ENCODE peak calls at places on chromosomes 3 and 15, in ten cellular contexts. One of them, this sample, is unnamed.

GRCh38 chr3:74267583-74268184 is 346.8 kb downstream of the CNTN3 start:
- DNase-seq in heart right ventricle: no peak
- DNase-seq in PC-9: no peak
- DNase-seq in mesothelial cell of epicardium: peak; percentile 40
- DNase-seq in foreskin fibroblast: peak; percentile 66
- DNase-seq in T-helper 17 cell: no peak
- DNase-seq in NAMALWA: peak; percentile 32
- DNase-seq in ACHN: peak; percentile 54
- DNase-seq in CD8-positive, alpha-beta T cell: no peak
- DNase-seq in HuH-7: peak; percentile 1
- DNase-seq in this sample: peak; percentile 12

GRCh38 chr15:37756407-37756806 is 178.0 kb upstream of the TMCO5A start:
- DNase-seq in T-helper 17 cell: no peak
- DNase-seq in foreskin fibroblast: no peak
- DNase-seq in mesothelial cell of epicardium: no peak
- DNase-seq in HuH-7: no peak
- DNase-seq in NAMALWA: no peak
- DNase-seq in PC-9: no peak
- DNase-seq in ACHN: no peak
- DNase-seq in heart right ventricle: no peak
- DNase-seq in CD8-positive, alpha-beta T cell: no peak
- DNase-seq in this sample: no peak

GRCh38 chr15:49145651-49146609 is 9.5 kb downstream of the COPS2 start:
- DNase-seq in foreskin fibroblast: peak; percentile 77
- DNase-seq in T-helper 17 cell: no peak
- DNase-seq in heart right ventricle: no peak
- DNase-seq in PC-9: peak; percentile 62
- DNase-seq in NAMALWA: peak; percentile 76
- DNase-seq in ACHN: peak; percentile 60
- DNase-seq in mesothelial cell of epicardium: no peak
- DNase-seq in CD8-positive, alpha-beta T cell: peak; percentile 21
- DNase-seq in HuH-7: peak; percentile 20
- DNase-seq in this sample: peak; percentile 48

GRCh38 chr15:78291698-78292097 is 7.7 kb downstream of the SKIC8 start:
- DNase-seq in mesothelial cell of epicardium: no peak
- DNase-seq in heart right ventricle: no peak
- DNase-seq in ACHN: no peak
- DNase-seq in T-helper 17 cell: no peak
- DNase-seq in NAMALWA: no peak
- DNase-seq in HuH-7: no peak
- DNase-seq in PC-9: peak; percentile 86
- DNase-seq in foreskin fibroblast: no peak
- DNase-seq in CD8-positive, alpha-beta T cell: no peak
- DNase-seq in this sample: no peak

GRCh38 chr3:114848643-114849350 is 298.3 kb downstream of the ZBTB20 start:
- DNase-seq in foreskin fibroblast: no peak
- DNase-seq in mesothelial cell of epicardium: no peak
- DNase-seq in heart right ventricle: no peak
- DNase-seq in HuH-7: no peak
- DNase-seq in PC-9: no peak
- DNase-seq in NAMALWA: no peak
- DNase-seq in CD8-positive, alpha-beta T cell: no peak
- DNase-seq in ACHN: no peak
- DNase-seq in T-helper 17 cell: no peak
- DNase-seq in this sample: no peak

GRCh38 chr15:48939686-48940085 is 24.0 kb downstream of the SHC4 start:
- DNase-seq in heart right ventricle: no peak
- DNase-seq in CD8-positive, alpha-beta T cell: no peak
- DNase-seq in T-helper 17 cell: no peak
- DNase-seq in ACHN: peak; percentile 41
- DNase-seq in foreskin fibroblast: peak; percentile 95
- DNase-seq in PC-9: no peak
- DNase-seq in NAMALWA: no peak
- DNase-seq in HuH-7: no peak
- DNase-seq in mesothelial cell of epicardium: no peak
- DNase-seq in this sample: no peak

GRCh38 chr3:71066849-71067261 is 516.7 kb downstream of the FOXP1 start:
- DNase-seq in T-helper 17 cell: no peak
- DNase-seq in heart right ventricle: no peak
- DNase-seq in foreskin fibroblast: peak; percentile 63
- DNase-seq in CD8-positive, alpha-beta T cell: peak; percentile 70
- DNase-seq in HuH-7: no peak
- DNase-seq in NAMALWA: peak; percentile 66
- DNase-seq in PC-9: no peak
- DNase-seq in mesothelial cell of epicardium: no peak
- DNase-seq in ACHN: no peak
- DNase-seq in this sample: no peak

GRCh38 chr3:22981176-22981575 is 222.0 kb upstream of the UBE2E2 start:
- DNase-seq in CD8-positive, alpha-beta T cell: no peak
- DNase-seq in mesothelial cell of epicardium: no peak
- DNase-seq in NAMALWA: no peak
- DNase-seq in foreskin fibroblast: no peak
- DNase-seq in heart right ventricle: no peak
- DNase-seq in T-helper 17 cell: no peak
- DNase-seq in HuH-7: no peak
- DNase-seq in PC-9: no peak
- DNase-seq in ACHN: no peak
- DNase-seq in this sample: no peak

GRCh38 chr15:32120577-32121465 is 90.5 kb downstream of the CHRNA7 start:
- DNase-seq in heart right ventricle: no peak
- DNase-seq in T-helper 17 cell: no peak
- DNase-seq in ACHN: no peak
- DNase-seq in mesothelial cell of epicardium: no peak
- DNase-seq in CD8-positive, alpha-beta T cell: no peak
- DNase-seq in HuH-7: no peak
- DNase-seq in NAMALWA: no peak
- DNase-seq in foreskin fibroblast: no peak
- DNase-seq in PC-9: no peak
- DNase-seq in this sample: no peak

GRCh38 chr3:169131695-169132464 is 531.6 kb downstream of the MECOM start:
- DNase-seq in HuH-7: no peak
- DNase-seq in foreskin fibroblast: no peak
- DNase-seq in T-helper 17 cell: no peak
- DNase-seq in ACHN: no peak
- DNase-seq in heart right ventricle: no peak
- DNase-seq in mesothelial cell of epicardium: no peak
- DNase-seq in NAMALWA: no peak
- DNase-seq in PC-9: no peak
- DNase-seq in CD8-positive, alpha-beta T cell: no peak
- DNase-seq in this sample: no peak

GRCh38 chr15:44028349-44028748 is 166.7 kb downstream of the FRMD5 start:
- DNase-seq in HuH-7: no peak
- DNase-seq in T-helper 17 cell: no peak
- DNase-seq in heart right ventricle: no peak
- DNase-seq in CD8-positive, alpha-beta T cell: no peak
- DNase-seq in mesothelial cell of epicardium: no peak
- DNase-seq in foreskin fibroblast: peak; percentile 33
- DNase-seq in PC-9: no peak
- DNase-seq in ACHN: no peak
- DNase-seq in NAMALWA: no peak
- DNase-seq in this sample: no peak

GRCh38 chr3:51777985-51778384 is 1.1 kb downstream of the IQCF6 start:
- DNase-seq in foreskin fibroblast: no peak
- DNase-seq in ACHN: no peak
- DNase-seq in PC-9: no peak
- DNase-seq in HuH-7: no peak
- DNase-seq in T-helper 17 cell: no peak
- DNase-seq in CD8-positive, alpha-beta T cell: no peak
- DNase-seq in heart right ventricle: peak; percentile 67
- DNase-seq in mesothelial cell of epicardium: no peak
- DNase-seq in NAMALWA: no peak
- DNase-seq in this sample: no peak

GRCh38 chr15:47466357-47466756 is 250.9 kb upstream of the SEMA6D start:
- DNase-seq in heart right ventricle: no peak
- DNase-seq in foreskin fibroblast: peak; percentile 72
- DNase-seq in CD8-positive, alpha-beta T cell: no peak
- DNase-seq in NAMALWA: no peak
- DNase-seq in HuH-7: no peak
- DNase-seq in T-helper 17 cell: no peak
- DNase-seq in mesothelial cell of epicardium: no peak
- DNase-seq in ACHN: no peak
- DNase-seq in PC-9: no peak
- DNase-seq in this sample: no peak

GRCh38 chr3:191915717-191916116 is 454.8 kb downstream of the PYDC2 start:
- DNase-seq in NAMALWA: no peak
- DNase-seq in T-helper 17 cell: no peak
- DNase-seq in HuH-7: no peak
- DNase-seq in ACHN: no peak
- DNase-seq in foreskin fibroblast: no peak
- DNase-seq in heart right ventricle: no peak
- DNase-seq in mesothelial cell of epicardium: no peak
- DNase-seq in CD8-positive, alpha-beta T cell: no peak
- DNase-seq in PC-9: no peak
- DNase-seq in this sample: peak; percentile 52

GRCh38 chr3:114454592-114455251 is 160.9 kb downstream of the TIGIT start:
- DNase-seq in T-helper 17 cell: no peak
- DNase-seq in CD8-positive, alpha-beta T cell: no peak
- DNase-seq in heart right ventricle: no peak
- DNase-seq in PC-9: no peak
- DNase-seq in mesothelial cell of epicardium: no peak
- DNase-seq in HuH-7: peak; percentile 18
- DNase-seq in NAMALWA: peak; percentile 67
- DNase-seq in ACHN: peak; percentile 19
- DNase-seq in foreskin fibroblast: peak; percentile 49
- DNase-seq in this sample: peak; percentile 52

GRCh38 chr3:5698851-5699250 is 511.3 kb downstream of the EDEM1 start:
- DNase-seq in CD8-positive, alpha-beta T cell: no peak
- DNase-seq in T-helper 17 cell: no peak
- DNase-seq in HuH-7: no peak
- DNase-seq in mesothelial cell of epicardium: no peak
- DNase-seq in ACHN: no peak
- DNase-seq in PC-9: peak; percentile 38
- DNase-seq in NAMALWA: no peak
- DNase-seq in foreskin fibroblast: no peak
- DNase-seq in heart right ventricle: no peak
- DNase-seq in this sample: no peak

GRCh38 chr15:100252359-100252758 is 89.4 kb downstream of the ADAMTS17 start:
- DNase-seq in T-helper 17 cell: no peak
- DNase-seq in foreskin fibroblast: no peak
- DNase-seq in ACHN: no peak
- DNase-seq in PC-9: no peak
- DNase-seq in heart right ventricle: no peak
- DNase-seq in HuH-7: no peak
- DNase-seq in NAMALWA: no peak
- DNase-seq in CD8-positive, alpha-beta T cell: no peak
- DNase-seq in mesothelial cell of epicardium: no peak
- DNase-seq in this sample: no peak

GRCh38 chr3:147383617-147384016 is 22.7 kb downstream of the ZIC4 start:
- DNase-seq in ACHN: peak; percentile 23
- DNase-seq in NAMALWA: peak; percentile 56
- DNase-seq in mesothelial cell of epicardium: no peak
- DNase-seq in PC-9: no peak
- DNase-seq in T-helper 17 cell: no peak
- DNase-seq in CD8-positive, alpha-beta T cell: no peak
- DNase-seq in heart right ventricle: no peak
- DNase-seq in HuH-7: no peak
- DNase-seq in foreskin fibroblast: no peak
- DNase-seq in this sample: no peak

GRCh38 chr3:141050576-141050912 is 603 bp upstream of the SPSB4 start:
- DNase-seq in HuH-7: no peak
- DNase-seq in mesothelial cell of epicardium: no peak
- DNase-seq in NAMALWA: no peak
- DNase-seq in CD8-positive, alpha-beta T cell: no peak
- DNase-seq in ACHN: no peak
- DNase-seq in heart right ventricle: no peak
- DNase-seq in foreskin fibroblast: no peak
- DNase-seq in T-helper 17 cell: no peak
- DNase-seq in PC-9: no peak
- DNase-seq in this sample: no peak

GRCh38 chr3:64291345-64291744 is 66.1 kb upstream of the PRICKLE2 start:
- DNase-seq in heart right ventricle: no peak
- DNase-seq in CD8-positive, alpha-beta T cell: no peak
- DNase-seq in HuH-7: no peak
- DNase-seq in foreskin fibroblast: peak; percentile 96
- DNase-seq in ACHN: peak; percentile 72
- DNase-seq in NAMALWA: no peak
- DNase-seq in PC-9: peak; percentile 69
- DNase-seq in mesothelial cell of epicardium: no peak
- DNase-seq in T-helper 17 cell: no peak
- DNase-seq in this sample: peak; percentile 53

GRCh38 chr3:129936757-129937156 is 37.8 kb upstream of the TRH start:
- DNase-seq in HuH-7: no peak
- DNase-seq in CD8-positive, alpha-beta T cell: peak; percentile 24
- DNase-seq in ACHN: peak; percentile 14
- DNase-seq in mesothelial cell of epicardium: no peak
- DNase-seq in heart right ventricle: no peak
- DNase-seq in PC-9: no peak
- DNase-seq in T-helper 17 cell: no peak
- DNase-seq in NAMALWA: peak; percentile 40
- DNase-seq in foreskin fibroblast: peak; percentile 65
- DNase-seq in this sample: peak; percentile 37

GRCh38 chr3:12679468-12679867 is 15.6 kb upstream of the RAF1 start:
- DNase-seq in mesothelial cell of epicardium: no peak
- DNase-seq in foreskin fibroblast: peak; percentile 94
- DNase-seq in NAMALWA: no peak
- DNase-seq in HuH-7: no peak
- DNase-seq in T-helper 17 cell: no peak
- DNase-seq in PC-9: peak; percentile 95
- DNase-seq in CD8-positive, alpha-beta T cell: no peak
- DNase-seq in ACHN: no peak
- DNase-seq in heart right ventricle: no peak
- DNase-seq in this sample: no peak

GRCh38 chr15:33101036-33101435 is 93.5 kb downstream of the FMN1 start:
- DNase-seq in mesothelial cell of epicardium: no peak
- DNase-seq in heart right ventricle: no peak
- DNase-seq in HuH-7: no peak
- DNase-seq in PC-9: no peak
- DNase-seq in T-helper 17 cell: no peak
- DNase-seq in NAMALWA: no peak
- DNase-seq in CD8-positive, alpha-beta T cell: no peak
- DNase-seq in ACHN: no peak
- DNase-seq in foreskin fibroblast: peak; percentile 78
- DNase-seq in this sample: no peak

GRCh38 chr3:152235709-152236298 is 32.9 kb upstream of the MBNL1 start:
- DNase-seq in T-helper 17 cell: no peak
- DNase-seq in PC-9: peak; percentile 45
- DNase-seq in NAMALWA: no peak
- DNase-seq in HuH-7: no peak
- DNase-seq in mesothelial cell of epicardium: no peak
- DNase-seq in CD8-positive, alpha-beta T cell: no peak
- DNase-seq in heart right ventricle: no peak
- DNase-seq in ACHN: peak; percentile 76
- DNase-seq in foreskin fibroblast: peak; percentile 76
- DNase-seq in this sample: peak; percentile 22

GRCh38 chr3:182276512-182276911 is 516.8 kb upstream of the ATP11B start:
- DNase-seq in NAMALWA: no peak
- DNase-seq in T-helper 17 cell: no peak
- DNase-seq in ACHN: no peak
- DNase-seq in foreskin fibroblast: no peak
- DNase-seq in heart right ventricle: no peak
- DNase-seq in HuH-7: no peak
- DNase-seq in CD8-positive, alpha-beta T cell: no peak
- DNase-seq in mesothelial cell of epicardium: no peak
- DNase-seq in PC-9: no peak
- DNase-seq in this sample: no peak

GRCh38 chr3:98782826-98783500 is 19.8 kb downstream of the ST3GAL6 start:
- DNase-seq in CD8-positive, alpha-beta T cell: no peak
- DNase-seq in ACHN: peak; percentile 33
- DNase-seq in mesothelial cell of epicardium: no peak
- DNase-seq in PC-9: no peak
- DNase-seq in foreskin fibroblast: no peak
- DNase-seq in HuH-7: no peak
- DNase-seq in heart right ventricle: no peak
- DNase-seq in T-helper 17 cell: no peak
- DNase-seq in NAMALWA: no peak
- DNase-seq in this sample: no peak

GRCh38 chr3:195844671-195845218 is 33.0 kb upstream of the MUC4 start:
- DNase-seq in HuH-7: no peak
- DNase-seq in T-helper 17 cell: no peak
- DNase-seq in ACHN: no peak
- DNase-seq in heart right ventricle: no peak
- DNase-seq in PC-9: no peak
- DNase-seq in foreskin fibroblast: no peak
- DNase-seq in mesothelial cell of epicardium: no peak
- DNase-seq in NAMALWA: no peak
- DNase-seq in CD8-positive, alpha-beta T cell: no peak
- DNase-seq in this sample: no peak

GRCh38 chr3:45341876-45342275 is 46.5 kb upstream of the LARS2 start:
- DNase-seq in foreskin fibroblast: no peak
- DNase-seq in heart right ventricle: no peak
- DNase-seq in ACHN: no peak
- DNase-seq in T-helper 17 cell: no peak
- DNase-seq in mesothelial cell of epicardium: no peak
- DNase-seq in NAMALWA: no peak
- DNase-seq in PC-9: no peak
- DNase-seq in CD8-positive, alpha-beta T cell: no peak
- DNase-seq in HuH-7: no peak
- DNase-seq in this sample: no peak

This sample was measured in dermis microvascular lymphatic vessel endothelial cell.